ENCODE peak calls at places on chromosomes 3 and 15, in five cellular contexts. One of them, this sample, is unnamed.

GRCh38 chr3:129357616-129358015 is 70.8 kb downstream of the EFCAB12 start:
- DNase-seq in thoracic aorta: no peak
- DNase-seq in astrocyte: no peak
- DNase-seq in uterus: no peak
- DNase-seq in fibroblast of mammary gland: no peak
- DNase-seq in this sample: no peak

GRCh38 chr15:29818141-29818540 is 4.1 kb downstream of the TJP1 start:
- DNase-seq in thoracic aorta: no peak
- DNase-seq in astrocyte: peak
- DNase-seq in uterus: no peak
- DNase-seq in fibroblast of mammary gland: no peak
- DNase-seq in this sample: no peak

GRCh38 chr3:184380210-184380626 is 364 bp downstream of the CHRD start:
- DNase-seq in thoracic aorta: no peak
- DNase-seq in astrocyte: peak
- DNase-seq in uterus: peak
- DNase-seq in fibroblast of mammary gland: peak
- DNase-seq in this sample: no peak

GRCh38 chr3:155064920-155065319 is 15.2 kb upstream of the MME start:
- DNase-seq in thoracic aorta: no peak
- DNase-seq in astrocyte: no peak
- DNase-seq in uterus: no peak
- DNase-seq in fibroblast of mammary gland: peak
- DNase-seq in this sample: no peak

GRCh38 chr15:88636039-88636438 is 2.8 kb upstream of the ISG20 start:
- DNase-seq in thoracic aorta: no peak
- DNase-seq in astrocyte: no peak
- DNase-seq in uterus: no peak
- DNase-seq in fibroblast of mammary gland: no peak
- DNase-seq in this sample: no peak

GRCh38 chr3:16504242-16504641 is 9.3 kb downstream of the RFTN1 start:
- DNase-seq in thoracic aorta: no peak
- DNase-seq in astrocyte: no peak
- DNase-seq in uterus: no peak
- DNase-seq in fibroblast of mammary gland: peak
- DNase-seq in this sample: no peak

GRCh38 chr3:134364061-134364935 is 9.9 kb downstream of the AMOTL2 start:
- DNase-seq in thoracic aorta: peak
- DNase-seq in astrocyte: peak
- DNase-seq in uterus: peak
- DNase-seq in fibroblast of mammary gland: peak
- DNase-seq in this sample: peak

GRCh38 chr3:197139586-197139985 is 110.0 kb upstream of the MELTF start:
- DNase-seq in thoracic aorta: no peak
- DNase-seq in astrocyte: no peak
- DNase-seq in uterus: no peak
- DNase-seq in fibroblast of mammary gland: no peak
- DNase-seq in this sample: no peak

GRCh38 chr3:65685621-65686020 is 353.1 kb downstream of the MAGI1 start:
- DNase-seq in thoracic aorta: no peak
- DNase-seq in astrocyte: peak
- DNase-seq in uterus: no peak
- DNase-seq in fibroblast of mammary gland: no peak
- DNase-seq in this sample: peak

GRCh38 chr3:116038968-116039950 is 406.0 kb downstream of the LSAMP start:
- DNase-seq in thoracic aorta: no peak
- DNase-seq in astrocyte: no peak
- DNase-seq in uterus: no peak
- DNase-seq in fibroblast of mammary gland: peak
- DNase-seq in this sample: peak

GRCh38 chr3:11246663-11246970 is 25.6 kb upstream of the ATG7 start:
- DNase-seq in thoracic aorta: no peak
- DNase-seq in astrocyte: no peak
- DNase-seq in uterus: no peak
- DNase-seq in fibroblast of mammary gland: no peak
- DNase-seq in this sample: no peak

GRCh38 chr3:23288286-23288685 is 85.2 kb downstream of the UBE2E2 start:
- DNase-seq in thoracic aorta: no peak
- DNase-seq in astrocyte: no peak
- DNase-seq in uterus: no peak
- DNase-seq in fibroblast of mammary gland: peak
- DNase-seq in this sample: peak

GRCh38 chr3:133854264-133854663 is 41.4 kb downstream of the RAB6B start:
- DNase-seq in thoracic aorta: no peak
- DNase-seq in astrocyte: no peak
- DNase-seq in uterus: no peak
- DNase-seq in fibroblast of mammary gland: no peak
- DNase-seq in this sample: no peak

GRCh38 chr3:45043715-45044299 is 17.7 kb downstream of the CLEC3B start:
- DNase-seq in thoracic aorta: no peak
- DNase-seq in astrocyte: peak
- DNase-seq in uterus: no peak
- DNase-seq in fibroblast of mammary gland: peak
- DNase-seq in this sample: peak

GRCh38 chr3:27681249-27681748 is 40.8 kb downstream of the EOMES start:
- DNase-seq in thoracic aorta: no peak
- DNase-seq in astrocyte: peak
- DNase-seq in uterus: no peak
- DNase-seq in fibroblast of mammary gland: peak
- DNase-seq in this sample: peak

GRCh38 chr3:183629546-183630301 is 5.7 kb upstream of the KLHL24 start:
- DNase-seq in thoracic aorta: no peak
- DNase-seq in astrocyte: no peak
- DNase-seq in uterus: no peak
- DNase-seq in fibroblast of mammary gland: no peak
- DNase-seq in this sample: no peak

GRCh38 chr3:27714692-27715453 is 7.2 kb downstream of the EOMES start:
- DNase-seq in thoracic aorta: no peak
- DNase-seq in astrocyte: no peak
- DNase-seq in uterus: no peak
- DNase-seq in fibroblast of mammary gland: no peak
- DNase-seq in this sample: no peak

GRCh38 chr3:16512435-16513140 is 911 bp downstream of the RFTN1 start:
- DNase-seq in thoracic aorta: no peak
- DNase-seq in astrocyte: no peak
- DNase-seq in uterus: peak
- DNase-seq in fibroblast of mammary gland: no peak
- DNase-seq in this sample: peak

GRCh38 chr3:98580774-98581365 is 12.5 kb downstream of the CPOX start:
- DNase-seq in thoracic aorta: no peak
- DNase-seq in astrocyte: no peak
- DNase-seq in uterus: no peak
- DNase-seq in fibroblast of mammary gland: no peak
- DNase-seq in this sample: no peak

GRCh38 chr15:36954486-36954885 is 145.9 kb downstream of the MEIS2 start:
- DNase-seq in thoracic aorta: no peak
- DNase-seq in astrocyte: peak
- DNase-seq in uterus: no peak
- DNase-seq in fibroblast of mammary gland: peak
- DNase-seq in this sample: peak

GRCh38 chr3:10242182-10243065 is 5.8 kb upstream of the TATDN2 start:
- DNase-seq in thoracic aorta: no peak
- DNase-seq in astrocyte: peak
- DNase-seq in uterus: no peak
- DNase-seq in fibroblast of mammary gland: peak
- DNase-seq in this sample: no peak

DNA sequence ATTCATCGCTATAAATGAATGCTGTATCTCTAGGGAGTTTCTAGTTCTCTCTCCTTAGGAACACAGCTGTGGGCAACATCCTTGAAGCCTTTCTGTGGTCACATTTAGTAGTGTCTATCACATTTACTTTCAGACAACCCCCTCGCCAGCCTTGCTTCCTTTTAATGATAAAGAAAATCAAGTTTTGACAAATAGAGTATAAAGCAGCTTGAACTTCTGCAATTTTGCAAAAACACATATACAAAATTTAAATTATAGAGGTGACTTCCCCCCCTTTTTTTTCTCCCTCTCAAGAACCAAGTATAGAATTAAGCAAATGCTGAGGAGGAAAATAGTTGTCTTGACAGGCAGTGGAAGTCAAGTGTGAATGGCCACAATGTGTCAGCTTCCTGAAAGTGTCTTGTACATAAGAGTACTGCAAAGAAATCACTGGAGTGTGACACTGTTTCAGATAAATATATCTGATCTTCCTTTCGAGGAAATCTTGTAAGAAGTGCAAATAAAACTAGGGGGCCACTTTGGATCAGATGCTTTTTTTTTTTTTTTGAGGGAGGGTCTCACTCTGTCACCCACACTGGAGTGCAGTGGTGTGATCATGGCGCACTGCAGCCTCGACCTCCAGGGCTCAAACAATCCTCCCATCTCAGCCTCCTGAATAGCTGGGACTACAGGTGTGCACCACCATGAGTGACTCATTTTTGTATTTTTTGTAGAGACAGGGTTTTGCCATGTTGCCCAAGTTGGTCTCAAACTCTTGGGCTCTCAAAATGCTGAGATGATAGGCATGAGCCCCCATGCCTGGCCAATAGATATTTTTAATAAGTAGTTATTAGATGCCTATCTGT is 21.0 kb downstream of the CCR1 start:
- DNase-seq in thoracic aorta: no peak
- DNase-seq in astrocyte: no peak
- DNase-seq in uterus: no peak
- DNase-seq in fibroblast of mammary gland: no peak
- DNase-seq in this sample: no peak
- H3K4me3 ChIP-seq in thoracic aorta: no peak
- H3K4me3 ChIP-seq in astrocyte: no peak
- H3K4me3 ChIP-seq in uterus: no peak
- H3K4me3 ChIP-seq in fibroblast of mammary gland: no peak
- H3K4me3 ChIP-seq in this sample: no peak

DNA sequence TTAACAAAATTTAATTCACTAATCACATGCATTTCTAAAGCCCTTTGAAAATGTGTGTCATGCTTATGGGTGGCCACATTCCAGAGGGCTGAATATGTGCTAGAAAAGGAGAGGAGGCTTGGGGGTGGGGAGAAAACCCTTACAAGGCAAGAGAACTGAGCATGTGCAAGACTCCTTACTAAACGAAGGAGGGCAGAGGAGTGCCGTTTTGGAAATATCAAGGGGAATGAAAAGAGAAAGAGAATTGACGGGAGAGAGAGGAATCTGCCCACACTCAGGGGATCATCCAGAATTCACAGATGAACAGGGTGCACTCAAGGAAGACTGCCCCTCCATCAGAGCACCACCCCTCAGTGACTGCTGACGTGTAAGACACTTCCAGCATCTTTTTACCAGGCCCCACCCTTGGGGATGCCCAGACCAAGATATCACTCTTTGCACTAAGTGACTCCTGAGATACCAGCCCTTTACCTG is 37.9 kb upstream of the TSC22D2 start:
- DNase-seq in thoracic aorta: peak
- DNase-seq in astrocyte: peak
- DNase-seq in uterus: peak
- DNase-seq in fibroblast of mammary gland: peak
- DNase-seq in this sample: peak
- H3K4me3 ChIP-seq in thoracic aorta: peak
- H3K4me3 ChIP-seq in astrocyte: peak
- H3K4me3 ChIP-seq in uterus: no peak
- H3K4me3 ChIP-seq in fibroblast of mammary gland: peak
- H3K4me3 ChIP-seq in this sample: peak

DNA sequence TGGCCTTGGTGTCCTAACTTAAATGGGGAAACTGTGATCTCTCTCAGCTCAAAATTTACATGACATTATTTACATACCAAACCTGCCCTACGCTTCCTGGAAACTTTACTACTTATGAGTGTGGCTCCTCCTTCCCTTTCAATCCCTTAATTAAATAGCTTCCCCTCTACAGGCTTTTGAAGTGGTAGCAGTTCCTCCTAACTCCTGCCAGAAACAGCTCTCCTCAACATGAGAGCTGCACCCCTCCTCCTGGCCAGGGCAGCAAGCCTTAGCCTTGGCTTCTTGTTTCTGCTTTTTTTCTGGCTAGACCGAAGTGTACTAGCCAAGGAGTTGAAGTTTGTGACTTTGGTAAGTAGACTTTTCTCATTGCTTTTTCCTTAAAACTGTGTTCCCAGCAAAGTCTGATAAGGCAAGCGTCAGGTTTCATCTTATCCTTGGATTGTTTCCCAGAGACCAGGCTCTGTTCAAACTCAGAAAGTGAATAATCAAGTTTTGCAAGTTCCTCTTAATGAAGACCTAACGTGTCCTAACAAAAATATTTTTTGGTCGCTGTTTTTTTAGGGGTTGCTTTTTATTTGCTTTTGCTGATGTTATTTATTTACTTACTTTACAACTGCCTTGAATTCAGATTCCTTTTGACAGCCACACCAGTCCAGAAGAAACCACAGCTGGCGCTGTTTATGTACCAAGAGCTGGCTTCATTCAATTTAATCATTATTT is at the start of gene ACP3:
- DNase-seq in thoracic aorta: no peak
- DNase-seq in astrocyte: peak
- DNase-seq in uterus: peak
- DNase-seq in fibroblast of mammary gland: peak
- DNase-seq in this sample: peak
- H3K4me3 ChIP-seq in thoracic aorta: peak
- H3K4me3 ChIP-seq in astrocyte: no peak
- H3K4me3 ChIP-seq in uterus: peak
- H3K4me3 ChIP-seq in fibroblast of mammary gland: peak
- H3K4me3 ChIP-seq in this sample: no peak

GRCh38 chr3:170418422-170419300 is at the start of gene CLDN11:
- DNase-seq in thoracic aorta: no peak
- DNase-seq in astrocyte: peak
- DNase-seq in uterus: peak
- DNase-seq in fibroblast of mammary gland: peak
- DNase-seq in this sample: peak
- H3K4me3 ChIP-seq in thoracic aorta: peak
- H3K4me3 ChIP-seq in astrocyte: peak
- H3K4me3 ChIP-seq in uterus: peak
- H3K4me3 ChIP-seq in fibroblast of mammary gland: peak
- H3K4me3 ChIP-seq in this sample: peak

GRCh38 chr15:73602992-73603391 is 30.2 kb downstream of the NPTN start:
- DNase-seq in thoracic aorta: no peak
- DNase-seq in astrocyte: no peak
- DNase-seq in uterus: no peak
- DNase-seq in fibroblast of mammary gland: no peak
- DNase-seq in this sample: no peak

GRCh38 chr15:73604477-73604876 is 28.7 kb downstream of the NPTN start:
- DNase-seq in thoracic aorta: no peak
- DNase-seq in astrocyte: no peak
- DNase-seq in uterus: no peak
- DNase-seq in fibroblast of mammary gland: no peak
- DNase-seq in this sample: no peak

GRCh38 chr15:73607405-73607804 is 25.8 kb downstream of the NPTN start:
- DNase-seq in thoracic aorta: no peak
- DNase-seq in astrocyte: no peak
- DNase-seq in uterus: no peak
- DNase-seq in fibroblast of mammary gland: no peak
- DNase-seq in this sample: no peak

GRCh38 chr15:73605759-73606423 is 27.3 kb downstream of the NPTN start:
- DNase-seq in thoracic aorta: no peak
- DNase-seq in astrocyte: no peak
- DNase-seq in uterus: no peak
- DNase-seq in fibroblast of mammary gland: no peak
- DNase-seq in this sample: no peak

DNA sequence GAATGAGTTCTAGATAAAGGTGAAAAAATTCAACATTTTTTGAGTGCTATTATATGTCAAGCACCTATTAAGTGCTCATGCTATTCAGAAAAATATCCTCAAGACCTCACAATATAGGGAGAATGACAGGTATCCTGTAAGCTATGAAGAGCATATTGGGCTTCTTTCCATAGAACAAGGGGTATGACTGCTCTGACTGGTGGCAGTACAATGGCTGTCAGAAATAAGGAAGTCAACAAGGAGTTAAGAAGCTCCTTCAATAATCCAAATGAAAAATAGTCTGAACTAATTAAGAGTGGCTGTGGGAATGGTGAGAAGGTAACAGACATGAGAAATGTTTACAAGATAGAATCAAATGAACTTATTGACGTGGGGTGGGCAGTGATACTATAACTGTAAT is 24.7 kb downstream of the NPTN start:
- DNase-seq in thoracic aorta: no peak
- DNase-seq in astrocyte: no peak
- DNase-seq in uterus: no peak
- DNase-seq in fibroblast of mammary gland: no peak
- DNase-seq in this sample: no peak
- H3K4me3 ChIP-seq in thoracic aorta: no peak
- H3K4me3 ChIP-seq in astrocyte: no peak
- H3K4me3 ChIP-seq in uterus: no peak
- H3K4me3 ChIP-seq in fibroblast of mammary gland: no peak
- H3K4me3 ChIP-seq in this sample: no peak